ENCODE peak calls at places on chromosomes 2 and 18, in four cellular contexts. One of them, this sample, is unnamed.

GRCh38 chr2:191846787-191847620 is at the start of gene CAVIN2:
- DNase-seq in HL-60: no peak
- DNase-seq in hepatocyte: peak
- DNase-seq in AG04449: no peak
- DNase-seq in this sample: peak

GRCh38 chr18:68623342-68623741 is 91.6 kb downstream of the TMX3 start:
- DNase-seq in hepatocyte: peak
- DNase-seq in AG04449: peak
- DNase-seq in HL-60: peak
- DNase-seq in this sample: no peak

GRCh38 chr18:77067315-77068061 is 65.1 kb downstream of the MBP start:
- DNase-seq in HL-60: no peak
- DNase-seq in AG04449: no peak
- DNase-seq in hepatocyte: peak
- DNase-seq in this sample: peak

GRCh38 chr2:128236491-128237035 is 82.1 kb downstream of the HS6ST1 start:
- DNase-seq in HL-60: no peak
- DNase-seq in hepatocyte: no peak
- DNase-seq in AG04449: peak
- DNase-seq in this sample: no peak

GRCh38 chr2:235542728-235543125 is 48.9 kb downstream of the AGAP1 start:
- DNase-seq in AG04449: no peak
- DNase-seq in HL-60: no peak
- DNase-seq in hepatocyte: peak
- DNase-seq in this sample: no peak

GRCh38 chr2:119449526-119449925 is 17.9 kb downstream of the TMEM37 start:
- DNase-seq in hepatocyte: no peak
- DNase-seq in HL-60: no peak
- DNase-seq in AG04449: no peak
- DNase-seq in this sample: no peak

GRCh38 chr18:46676162-46676830 is 19.3 kb upstream of the LOXHD1 start:
- DNase-seq in hepatocyte: no peak
- DNase-seq in AG04449: no peak
- DNase-seq in HL-60: no peak
- DNase-seq in this sample: no peak

GRCh38 chr2:207165121-207166038 is at the start of gene KLF7:
- DNase-seq in AG04449: no peak
- DNase-seq in hepatocyte: peak
- DNase-seq in HL-60: no peak
- DNase-seq in this sample: peak

GRCh38 chr2:44964704-44965343 is 23.3 kb downstream of the SIX3 start:
- DNase-seq in hepatocyte: no peak
- DNase-seq in HL-60: no peak
- DNase-seq in AG04449: no peak
- DNase-seq in this sample: no peak

GRCh38 chr2:55120634-55121359 is 70.5 kb upstream of the RTN4 start:
- DNase-seq in HL-60: no peak
- DNase-seq in hepatocyte: peak
- DNase-seq in AG04449: no peak
- DNase-seq in this sample: no peak

GRCh38 chr18:2173464-2173863 is 397.8 kb downstream of the METTL4 start:
- DNase-seq in hepatocyte: peak
- DNase-seq in HL-60: peak
- DNase-seq in AG04449: peak
- DNase-seq in this sample: no peak

GRCh38 chr18:10417191-10417590 is 37.2 kb upstream of the APCDD1 start:
- DNase-seq in AG04449: no peak
- DNase-seq in hepatocyte: no peak
- DNase-seq in HL-60: no peak
- DNase-seq in this sample: no peak

GRCh38 chr2:9972621-9973445 is 21.3 kb downstream of the GRHL1 start:
- DNase-seq in HL-60: no peak
- DNase-seq in AG04449: no peak
- DNase-seq in hepatocyte: no peak
- DNase-seq in this sample: no peak

GRCh38 chr2:128623776-128624424 is 305.2 kb upstream of the HS6ST1 start:
- DNase-seq in hepatocyte: peak
- DNase-seq in HL-60: peak
- DNase-seq in AG04449: peak
- DNase-seq in this sample: no peak

GRCh38 chr2:235467586-235467985 is 26.3 kb upstream of the AGAP1 start:
- DNase-seq in HL-60: no peak
- DNase-seq in AG04449: no peak
- DNase-seq in hepatocyte: no peak
- DNase-seq in this sample: no peak

GRCh38 chr2:62999905-63000304 is 50.7 kb upstream of the OTX1 start:
- DNase-seq in AG04449: no peak
- DNase-seq in hepatocyte: no peak
- DNase-seq in HL-60: no peak
- DNase-seq in this sample: no peak

GRCh38 chr2:67304300-67304890 is 92.7 kb upstream of the ETAA1 start:
- DNase-seq in AG04449: no peak
- DNase-seq in HL-60: no peak
- DNase-seq in hepatocyte: no peak
- DNase-seq in this sample: no peak

GRCh38 chr2:219344756-219345458 is 12.4 kb upstream of the RESP18 start:
- DNase-seq in AG04449: no peak
- DNase-seq in hepatocyte: peak
- DNase-seq in HL-60: peak
- DNase-seq in this sample: peak

GRCh38 chr18:74435740-74436139 is 21.4 kb downstream of the DIPK1C start:
- DNase-seq in hepatocyte: no peak
- DNase-seq in HL-60: no peak
- DNase-seq in AG04449: no peak
- DNase-seq in this sample: no peak

GRCh38 chr2:32977228-32977758 is 30.5 kb downstream of the LTBP1 start:
- DNase-seq in hepatocyte: peak
- DNase-seq in AG04449: no peak
- DNase-seq in HL-60: no peak
- DNase-seq in this sample: peak

GRCh38 chr2:185507703-185508102 is 230.9 kb upstream of the FSIP2 start:
- DNase-seq in hepatocyte: no peak
- DNase-seq in HL-60: no peak
- DNase-seq in AG04449: no peak
- DNase-seq in this sample: no peak

GRCh38 chr2:32926708-32927084 is 20.1 kb upstream of the LTBP1 start:
- DNase-seq in AG04449: no peak
- DNase-seq in HL-60: no peak
- DNase-seq in hepatocyte: peak
- DNase-seq in this sample: no peak

GRCh38 chr2:12619975-12620374 is 96.8 kb upstream of the TRIB2 start:
- DNase-seq in AG04449: peak
- DNase-seq in HL-60: no peak
- DNase-seq in hepatocyte: no peak
- DNase-seq in this sample: peak

GRCh38 chr2:168662651-168663208 is 139.7 kb upstream of the NOSTRIN start:
- DNase-seq in HL-60: no peak
- DNase-seq in hepatocyte: no peak
- DNase-seq in AG04449: no peak
- DNase-seq in this sample: no peak

GRCh38 chr2:226408131-226408530 is 391.5 kb downstream of the IRS1 start:
- DNase-seq in HL-60: no peak
- DNase-seq in hepatocyte: no peak
- DNase-seq in AG04449: no peak
- DNase-seq in this sample: no peak

GRCh38 chr2:226409134-226409533 is 390.5 kb downstream of the IRS1 start:
- DNase-seq in HL-60: no peak
- DNase-seq in hepatocyte: no peak
- DNase-seq in AG04449: no peak
- DNase-seq in this sample: no peak

GRCh38 chr2:226403360-226403759 is 396.3 kb downstream of the IRS1 start:
- DNase-seq in AG04449: no peak
- DNase-seq in hepatocyte: no peak
- DNase-seq in HL-60: no peak
- DNase-seq in this sample: no peak

GRCh38 chr2:226410212-226410611 is 389.4 kb downstream of the IRS1 start:
- DNase-seq in AG04449: no peak
- DNase-seq in hepatocyte: no peak
- DNase-seq in HL-60: no peak
- DNase-seq in this sample: no peak

DNA sequence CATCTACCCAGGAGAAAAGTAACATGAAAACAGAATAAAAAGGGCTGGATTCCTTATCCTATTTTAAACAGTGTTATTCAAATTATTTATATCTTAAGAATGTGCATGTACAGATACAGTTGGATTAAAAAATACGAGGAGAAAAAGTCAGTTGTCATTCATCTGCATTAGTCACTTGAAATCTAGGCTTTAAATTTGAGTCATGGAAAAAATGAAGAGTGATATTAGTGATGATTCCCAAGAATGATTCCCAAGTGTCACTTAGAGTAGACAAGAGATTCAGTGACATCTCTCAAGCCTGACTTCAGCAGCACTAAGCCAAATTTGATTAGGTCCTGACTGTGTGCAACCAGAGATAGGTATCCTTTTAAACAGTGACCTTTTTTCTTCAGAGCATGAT is 394.2 kb downstream of the IRS1 start:
- DNase-seq in AG04449: no peak
- DNase-seq in HL-60: no peak
- DNase-seq in hepatocyte: no peak
- DNase-seq in this sample: no peak
- TF ChIP-seq CTCF in AG04449: no peak
- TF ChIP-seq CTCF in HL-60: no peak
- TF ChIP-seq CTCF in hepatocyte: no peak
- TF ChIP-seq CTCF in this sample: no peak

GRCh38 chr2:27860111-27860510 is 30.1 kb downstream of the RBKS start:
- DNase-seq in AG04449: peak
- DNase-seq in HL-60: peak
- DNase-seq in hepatocyte: no peak
- DNase-seq in this sample: no peak

GRCh38 chr2:27856386-27856785 is 33.8 kb downstream of the RBKS start:
- DNase-seq in AG04449: no peak
- DNase-seq in HL-60: no peak
- DNase-seq in hepatocyte: no peak
- DNase-seq in this sample: no peak

GRCh38 chr2:27855476-27855875 is 34.7 kb downstream of the RBKS start:
- DNase-seq in hepatocyte: no peak
- DNase-seq in AG04449: no peak
- DNase-seq in HL-60: no peak
- DNase-seq in this sample: no peak

GRCh38 chr2:27856956-27857355 is 33.2 kb downstream of the RBKS start:
- DNase-seq in AG04449: no peak
- DNase-seq in hepatocyte: no peak
- DNase-seq in HL-60: no peak
- DNase-seq in this sample: no peak

GRCh38 chr2:27857417-27858172 is 32.6 kb downstream of the RBKS start:
- DNase-seq in HL-60: no peak
- DNase-seq in AG04449: peak
- DNase-seq in hepatocyte: no peak
- DNase-seq in this sample: no peak
- TF ChIP-seq CTCF in HL-60: no peak
- TF ChIP-seq CTCF in AG04449: no peak
- TF ChIP-seq CTCF in hepatocyte: no peak
- TF ChIP-seq CTCF in this sample: no peak

DNA sequence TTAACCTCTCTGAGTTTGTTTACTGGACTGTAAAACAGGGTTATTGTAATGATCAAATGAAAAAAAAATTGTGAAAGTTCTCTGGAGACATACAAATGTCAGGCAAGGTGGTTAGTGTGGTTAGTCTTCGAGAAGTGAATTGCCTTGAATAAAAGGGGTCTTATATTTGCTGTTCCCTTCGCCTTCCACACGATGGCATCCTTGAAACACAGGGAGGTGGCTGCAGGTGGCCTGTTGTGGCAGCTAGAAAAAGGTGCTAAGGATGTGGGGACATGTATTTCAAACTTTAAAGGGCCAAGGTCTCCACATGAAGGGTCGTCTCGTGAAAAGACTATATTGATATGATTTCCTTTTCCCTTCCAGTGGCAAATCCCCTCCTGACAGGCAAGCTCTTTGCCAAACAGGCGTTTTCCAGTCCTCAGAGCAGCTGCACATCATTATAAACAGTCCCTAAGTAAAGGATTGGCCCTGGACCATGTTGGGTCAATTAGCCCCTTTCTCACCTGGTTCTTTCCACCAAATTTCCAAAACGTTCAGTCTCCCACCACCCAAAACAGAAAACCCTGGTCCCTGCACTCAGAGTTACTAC is 68.5 kb downstream of the COPS8 start:
- DNase-seq in AG04449: no peak
- DNase-seq in hepatocyte: peak
- DNase-seq in HL-60: no peak
- DNase-seq in this sample: no peak
- TF ChIP-seq CTCF in AG04449: peak
- TF ChIP-seq CTCF in hepatocyte: peak
- TF ChIP-seq CTCF in HL-60: peak
- TF ChIP-seq CTCF in this sample: peak

GRCh38 chr2:238173692-238174091 is 14.9 kb downstream of the ERFE start:
- DNase-seq in HL-60: no peak
- DNase-seq in hepatocyte: no peak
- DNase-seq in AG04449: no peak
- DNase-seq in this sample: no peak
- TF ChIP-seq CTCF in HL-60: no peak
- TF ChIP-seq CTCF in hepatocyte: no peak
- TF ChIP-seq CTCF in AG04449: peak
- TF ChIP-seq CTCF in this sample: no peak

GRCh38 chr2:101188683-101189405 is 37.7 kb upstream of the TBC1D8 start:
- DNase-seq in hepatocyte: peak
- DNase-seq in HL-60: no peak
- DNase-seq in AG04449: no peak
- DNase-seq in this sample: no peak
- TF ChIP-seq CTCF in hepatocyte: peak
- TF ChIP-seq CTCF in HL-60: peak
- TF ChIP-seq CTCF in AG04449: peak
- TF ChIP-seq CTCF in this sample: no peak

GRCh38 chr18:7566587-7567486 is at the start of gene PTPRM:
- DNase-seq in AG04449: no peak
- DNase-seq in HL-60: no peak
- DNase-seq in hepatocyte: peak
- DNase-seq in this sample: peak

GRCh38 chr18:7567487-7568425 is 640 bp downstream of the PTPRM start:
- DNase-seq in HL-60: no peak
- DNase-seq in AG04449: no peak
- DNase-seq in hepatocyte: peak
- DNase-seq in this sample: peak

GRCh38 chr18:7566244-7566586 is 901 bp upstream of the PTPRM start:
- DNase-seq in HL-60: no peak
- DNase-seq in hepatocyte: no peak
- DNase-seq in AG04449: no peak
- DNase-seq in this sample: no peak

GRCh38 chr18:7565677-7566076 is 1.4 kb upstream of the PTPRM start:
- DNase-seq in AG04449: no peak
- DNase-seq in hepatocyte: no peak
- DNase-seq in HL-60: no peak
- DNase-seq in this sample: no peak

DNA sequence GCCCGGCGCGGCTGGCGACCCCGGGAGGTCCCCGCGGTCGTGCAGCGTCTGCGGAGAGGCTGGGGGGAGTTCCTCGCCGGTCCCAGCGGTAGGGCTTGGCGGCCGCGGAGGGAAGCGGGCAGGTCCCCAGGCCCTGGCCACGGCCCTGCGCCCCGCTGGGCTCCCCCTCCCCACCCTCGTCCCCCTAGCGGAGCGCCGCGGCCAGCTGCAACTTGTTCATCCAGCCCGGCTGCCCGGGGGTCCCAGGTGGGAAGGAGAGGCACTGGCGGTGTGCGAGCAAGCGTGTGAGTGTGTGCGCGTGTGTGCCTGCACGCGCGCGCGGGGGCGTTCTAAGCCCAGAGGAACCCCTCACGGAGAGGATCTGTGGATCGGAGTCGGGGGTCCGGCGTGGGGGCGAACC is 1.3 kb downstream of the PTPRM start:
- DNase-seq in HL-60: no peak
- DNase-seq in hepatocyte: peak
- DNase-seq in AG04449: no peak
- DNase-seq in this sample: peak
- TF ChIP-seq CTCF in HL-60: no peak
- TF ChIP-seq CTCF in hepatocyte: peak
- TF ChIP-seq CTCF in AG04449: peak
- TF ChIP-seq CTCF in this sample: no peak